ENCODE peak calls at places on chromosomes 4 and X, in seven cellular contexts. J is cardiac muscle cell, U is GM23338, E is left ventricle myocardium superior, Z is psoas muscle, X is stromal cell of bone marrow, T is NCI-H1436. C is an unnamed sample.

GRCh38 chrX:40637687-40638086 is 9.7 kb downstream of the CXorf38 start:
- DNase-seq in E (no peak), X (no peak), T (no peak), J (no peak), U (no peak), Z (no peak), C (no peak)

GRCh38 chr4:52868138-52868537 is 6.0 kb downstream of the RASL11B start:
- DNase-seq in Z (peak), J (no peak), U (peak), T (no peak), X (no peak), E (peak), C (no peak)

GRCh38 chr4:159248383-159249178 is 145.7 kb downstream of the RAPGEF2 start:
- DNase-seq in T (peak), Z (no peak), E (no peak), X (peak), J (peak), U (no peak), C (peak)

GRCh38 chr4:92235741-92236140 is 68.0 kb upstream of the GRID2 start:
- DNase-seq in J (peak), Z (no peak), X (no peak), T (no peak), E (no peak), U (peak), C (no peak)

GRCh38 chrX:116232833-116233232 is 62.3 kb downstream of the AGTR2 start:
- DNase-seq in U (no peak), Z (no peak), J (peak), X (peak), E (no peak), T (no peak), C (no peak)

GRCh38 chr4:41304221-41304620 is 47.5 kb downstream of the UCHL1 start:
- DNase-seq in J (no peak), E (no peak), T (no peak), Z (no peak), U (no peak), X (no peak), C (no peak)

GRCh38 chr4:73741140-73741749 is 876 bp downstream of the CXCL8 start:
- DNase-seq in T (no peak), U (no peak), J (no peak), E (no peak), Z (no peak), X (no peak), C (no peak)

GRCh38 chrX:103954259-103954658 is 8.2 kb upstream of the TMSB15B start:
- DNase-seq in E (no peak), T (no peak), J (no peak), U (no peak), Z (no peak), X (no peak), C (no peak)

GRCh38 chr4:79338148-79338547 is 12.3 kb upstream of the NAA11 start:
- DNase-seq in U (no peak), X (no peak), J (no peak), Z (no peak), E (no peak), T (no peak), C (no peak)

GRCh38 chr4:37685211-37685725 is 908 bp downstream of the RELL1 start:
- DNase-seq in J (peak), U (peak), Z (no peak), E (no peak), X (peak), T (no peak), C (no peak)

GRCh38 chrX:15882704-15883539 is 28.3 kb upstream of the AP1S2 start:
- DNase-seq in E (no peak), U (no peak), J (peak), T (no peak), X (peak), Z (no peak), C (no peak)

GRCh38 chrX:18424482-18425198 is 768 bp upstream of the CDKL5 start:
- DNase-seq in X (no peak), J (peak), Z (no peak), U (peak), T (no peak), E (peak), C (no peak)

GRCh38 chrX:70485466-70485865 is 40.8 kb downstream of the DLG3 start:
- DNase-seq in Z (no peak), J (no peak), T (no peak), U (peak), X (no peak), E (no peak), C (no peak)

GRCh38 chrX:6813836-6814370 is 279.0 kb upstream of the VCX3A start:
- DNase-seq in T (no peak), U (peak), E (no peak), X (no peak), Z (no peak), J (no peak), C (no peak)